ENCODE peak calls at places on chromosomes 5 and 9, in nine cellular contexts. One of them, this sample, is unnamed.

GRCh38 chr5:123367739-123368138 is 55.5 kb downstream of the CEP120 start:
- DNase-seq in lower lobe of right lung: no peak
- DNase-seq in PC-9: no peak
- DNase-seq in aorta: no peak
- DNase-seq in CD8-positive, alpha-beta T cell: no peak
- DNase-seq in kidney: no peak
- DNase-seq in heart right ventricle: no peak
- DNase-seq in ovary: no peak
- DNase-seq in Panc1: no peak
- DNase-seq in this sample: no peak

GRCh38 chr5:77844408-77845272 is 68.5 kb upstream of the TBCA start:
- DNase-seq in ovary: no peak
- DNase-seq in aorta: no peak
- DNase-seq in PC-9: no peak
- DNase-seq in Panc1: no peak
- DNase-seq in CD8-positive, alpha-beta T cell: no peak
- DNase-seq in heart right ventricle: no peak
- DNase-seq in kidney: peak
- DNase-seq in lower lobe of right lung: no peak
- DNase-seq in this sample: no peak

GRCh38 chr5:57072218-57072892 is 101.5 kb upstream of the GPBP1 start:
- DNase-seq in ovary: no peak
- DNase-seq in CD8-positive, alpha-beta T cell: no peak
- DNase-seq in lower lobe of right lung: no peak
- DNase-seq in aorta: no peak
- DNase-seq in kidney: no peak
- DNase-seq in heart right ventricle: no peak
- DNase-seq in Panc1: no peak
- DNase-seq in PC-9: no peak
- DNase-seq in this sample: peak

GRCh38 chr5:10656176-10656830 is 92.4 kb downstream of the ANKRD33B start:
- DNase-seq in ovary: no peak
- DNase-seq in kidney: no peak
- DNase-seq in aorta: no peak
- DNase-seq in Panc1: no peak
- DNase-seq in lower lobe of right lung: no peak
- DNase-seq in PC-9: no peak
- DNase-seq in CD8-positive, alpha-beta T cell: no peak
- DNase-seq in heart right ventricle: no peak
- DNase-seq in this sample: no peak

GRCh38 chr5:82924241-82924989 is 152.8 kb downstream of the TMEM167A start:
- DNase-seq in aorta: no peak
- DNase-seq in ovary: no peak
- DNase-seq in lower lobe of right lung: no peak
- DNase-seq in kidney: no peak
- DNase-seq in CD8-positive, alpha-beta T cell: no peak
- DNase-seq in PC-9: no peak
- DNase-seq in Panc1: no peak
- DNase-seq in heart right ventricle: no peak
- DNase-seq in this sample: no peak

GRCh38 chr5:11792621-11793020 is 111.6 kb downstream of the CTNND2 start:
- DNase-seq in heart right ventricle: no peak
- DNase-seq in PC-9: no peak
- DNase-seq in kidney: no peak
- DNase-seq in Panc1: no peak
- DNase-seq in CD8-positive, alpha-beta T cell: no peak
- DNase-seq in ovary: no peak
- DNase-seq in aorta: no peak
- DNase-seq in lower lobe of right lung: no peak
- DNase-seq in this sample: no peak

GRCh38 chr9:73093740-73094379 is 57.8 kb upstream of the ANXA1 start:
- DNase-seq in PC-9: no peak
- DNase-seq in heart right ventricle: no peak
- DNase-seq in kidney: no peak
- DNase-seq in ovary: no peak
- DNase-seq in aorta: no peak
- DNase-seq in CD8-positive, alpha-beta T cell: no peak
- DNase-seq in Panc1: no peak
- DNase-seq in lower lobe of right lung: no peak
- DNase-seq in this sample: no peak

GRCh38 chr5:175652741-175653663 is 4.9 kb upstream of the HRH2 start:
- DNase-seq in heart right ventricle: no peak
- DNase-seq in kidney: no peak
- DNase-seq in ovary: no peak
- DNase-seq in CD8-positive, alpha-beta T cell: peak
- DNase-seq in PC-9: no peak
- DNase-seq in aorta: no peak
- DNase-seq in Panc1: no peak
- DNase-seq in lower lobe of right lung: no peak
- DNase-seq in this sample: no peak

GRCh38 chr9:93810028-93810971 is 144.9 kb downstream of the BARX1 start:
- DNase-seq in aorta: no peak
- DNase-seq in Panc1: no peak
- DNase-seq in kidney: no peak
- DNase-seq in lower lobe of right lung: no peak
- DNase-seq in heart right ventricle: no peak
- DNase-seq in CD8-positive, alpha-beta T cell: no peak
- DNase-seq in PC-9: no peak
- DNase-seq in ovary: no peak
- DNase-seq in this sample: no peak

GRCh38 chr5:150783422-150783928 is 4.9 kb downstream of the SMIM3 start:
- DNase-seq in heart right ventricle: peak
- DNase-seq in kidney: peak
- DNase-seq in PC-9: peak
- DNase-seq in aorta: peak
- DNase-seq in lower lobe of right lung: no peak
- DNase-seq in ovary: peak
- DNase-seq in Panc1: no peak
- DNase-seq in CD8-positive, alpha-beta T cell: peak
- DNase-seq in this sample: no peak

GRCh38 chr5:37663538-37663937 is 176.3 kb downstream of the GDNF start:
- DNase-seq in CD8-positive, alpha-beta T cell: no peak
- DNase-seq in kidney: no peak
- DNase-seq in ovary: no peak
- DNase-seq in heart right ventricle: no peak
- DNase-seq in aorta: no peak
- DNase-seq in lower lobe of right lung: no peak
- DNase-seq in PC-9: no peak
- DNase-seq in Panc1: no peak
- DNase-seq in this sample: no peak

GRCh38 chr9:84701801-84702200 is 32.3 kb downstream of the NTRK2 start:
- DNase-seq in ovary: no peak
- DNase-seq in heart right ventricle: no peak
- DNase-seq in kidney: no peak
- DNase-seq in CD8-positive, alpha-beta T cell: no peak
- DNase-seq in PC-9: no peak
- DNase-seq in aorta: no peak
- DNase-seq in Panc1: no peak
- DNase-seq in lower lobe of right lung: no peak
- DNase-seq in this sample: no peak

GRCh38 chr9:75850459-75851200 is 39.8 kb upstream of the PCSK5 start:
- DNase-seq in lower lobe of right lung: no peak
- DNase-seq in heart right ventricle: no peak
- DNase-seq in ovary: no peak
- DNase-seq in aorta: no peak
- DNase-seq in PC-9: no peak
- DNase-seq in kidney: no peak
- DNase-seq in Panc1: no peak
- DNase-seq in CD8-positive, alpha-beta T cell: no peak
- DNase-seq in this sample: no peak

GRCh38 chr5:135538261-135538660 is 2.5 kb upstream of the NEUROG1 start:
- DNase-seq in lower lobe of right lung: no peak
- DNase-seq in kidney: no peak
- DNase-seq in Panc1: no peak
- DNase-seq in PC-9: no peak
- DNase-seq in aorta: no peak
- DNase-seq in ovary: no peak
- DNase-seq in heart right ventricle: no peak
- DNase-seq in CD8-positive, alpha-beta T cell: no peak
- DNase-seq in this sample: no peak

GRCh38 chr5:77893225-77893860 is 117.2 kb upstream of the TBCA start:
- DNase-seq in aorta: peak
- DNase-seq in ovary: no peak
- DNase-seq in CD8-positive, alpha-beta T cell: no peak
- DNase-seq in heart right ventricle: no peak
- DNase-seq in Panc1: peak
- DNase-seq in lower lobe of right lung: no peak
- DNase-seq in PC-9: peak
- DNase-seq in kidney: no peak
- DNase-seq in this sample: no peak

GRCh38 chr5:101370240-101370639 is 467.2 kb upstream of the ST8SIA4 start:
- DNase-seq in lower lobe of right lung: no peak
- DNase-seq in heart right ventricle: no peak
- DNase-seq in Panc1: no peak
- DNase-seq in PC-9: no peak
- DNase-seq in CD8-positive, alpha-beta T cell: no peak
- DNase-seq in aorta: no peak
- DNase-seq in ovary: no peak
- DNase-seq in kidney: no peak
- DNase-seq in this sample: no peak

DNA sequence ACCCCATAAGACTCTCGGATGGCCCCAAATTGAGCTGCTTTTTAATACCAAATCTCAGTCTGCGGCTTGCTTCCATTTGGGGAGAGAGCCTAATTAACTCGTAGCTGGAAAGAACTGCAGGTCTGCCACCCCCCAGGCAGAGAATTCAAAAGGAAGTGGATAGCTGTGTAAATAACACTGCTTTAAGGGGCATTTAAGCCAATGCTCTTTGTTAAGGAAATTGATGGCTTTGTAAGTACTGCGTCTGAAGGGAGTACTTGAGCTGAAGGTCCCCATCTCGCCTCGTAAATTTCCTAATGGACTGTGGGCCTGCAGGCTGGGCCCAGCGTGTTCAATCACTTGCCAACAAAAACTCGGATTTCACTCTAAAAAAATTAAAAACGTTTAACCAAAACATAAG is 132.7 kb downstream of the PAPPA start:
- DNase-seq in aorta: no peak
- DNase-seq in heart right ventricle: no peak
- DNase-seq in kidney: no peak
- DNase-seq in lower lobe of right lung: no peak
- DNase-seq in CD8-positive, alpha-beta T cell: no peak
- DNase-seq in Panc1: no peak
- DNase-seq in PC-9: no peak
- DNase-seq in ovary: no peak
- DNase-seq in this sample: peak
- H3K27ac ChIP-seq in aorta: no peak
- H3K27ac ChIP-seq in heart right ventricle: no peak
- H3K27ac ChIP-seq in kidney: no peak
- H3K27ac ChIP-seq in lower lobe of right lung: no peak
- H3K27ac ChIP-seq in CD8-positive, alpha-beta T cell: no peak
- H3K27ac ChIP-seq in Panc1: no peak
- H3K27ac ChIP-seq in PC-9: no peak
- H3K27ac ChIP-seq in ovary: no peak
- H3K27ac ChIP-seq in this sample: no peak

GRCh38 chr5:159155960-159156359 is 53.4 kb downstream of the RNF145 start:
- DNase-seq in heart right ventricle: no peak
- DNase-seq in PC-9: no peak
- DNase-seq in kidney: no peak
- DNase-seq in ovary: no peak
- DNase-seq in lower lobe of right lung: no peak
- DNase-seq in aorta: no peak
- DNase-seq in Panc1: no peak
- DNase-seq in CD8-positive, alpha-beta T cell: no peak
- DNase-seq in this sample: no peak
- H3K27ac ChIP-seq in heart right ventricle: no peak
- H3K27ac ChIP-seq in PC-9: no peak
- H3K27ac ChIP-seq in kidney: no peak
- H3K27ac ChIP-seq in ovary: no peak
- H3K27ac ChIP-seq in lower lobe of right lung: no peak
- H3K27ac ChIP-seq in aorta: no peak
- H3K27ac ChIP-seq in Panc1: no peak
- H3K27ac ChIP-seq in CD8-positive, alpha-beta T cell: no peak
- H3K27ac ChIP-seq in this sample: no peak

GRCh38 chr9:70165006-70165602 is 93.7 kb upstream of the SMC5 start:
- DNase-seq in heart right ventricle: no peak
- DNase-seq in ovary: no peak
- DNase-seq in kidney: no peak
- DNase-seq in lower lobe of right lung: no peak
- DNase-seq in Panc1: no peak
- DNase-seq in PC-9: no peak
- DNase-seq in CD8-positive, alpha-beta T cell: no peak
- DNase-seq in aorta: no peak
- DNase-seq in this sample: no peak

GRCh38 chr9:70160672-70161413 is 97.9 kb upstream of the SMC5 start:
- DNase-seq in lower lobe of right lung: no peak
- DNase-seq in kidney: no peak
- DNase-seq in ovary: no peak
- DNase-seq in Panc1: no peak
- DNase-seq in heart right ventricle: no peak
- DNase-seq in aorta: no peak
- DNase-seq in CD8-positive, alpha-beta T cell: no peak
- DNase-seq in PC-9: no peak
- DNase-seq in this sample: no peak

GRCh38 chr9:70156729-70157128 is 102.0 kb upstream of the SMC5 start:
- DNase-seq in ovary: no peak
- DNase-seq in CD8-positive, alpha-beta T cell: no peak
- DNase-seq in PC-9: no peak
- DNase-seq in kidney: no peak
- DNase-seq in lower lobe of right lung: no peak
- DNase-seq in Panc1: no peak
- DNase-seq in aorta: no peak
- DNase-seq in heart right ventricle: no peak
- DNase-seq in this sample: no peak

GRCh38 chr9:70161414-70161732 is 97.4 kb upstream of the SMC5 start:
- DNase-seq in ovary: no peak
- DNase-seq in PC-9: no peak
- DNase-seq in aorta: no peak
- DNase-seq in CD8-positive, alpha-beta T cell: no peak
- DNase-seq in Panc1: no peak
- DNase-seq in heart right ventricle: no peak
- DNase-seq in kidney: no peak
- DNase-seq in lower lobe of right lung: no peak
- DNase-seq in this sample: no peak

DNA sequence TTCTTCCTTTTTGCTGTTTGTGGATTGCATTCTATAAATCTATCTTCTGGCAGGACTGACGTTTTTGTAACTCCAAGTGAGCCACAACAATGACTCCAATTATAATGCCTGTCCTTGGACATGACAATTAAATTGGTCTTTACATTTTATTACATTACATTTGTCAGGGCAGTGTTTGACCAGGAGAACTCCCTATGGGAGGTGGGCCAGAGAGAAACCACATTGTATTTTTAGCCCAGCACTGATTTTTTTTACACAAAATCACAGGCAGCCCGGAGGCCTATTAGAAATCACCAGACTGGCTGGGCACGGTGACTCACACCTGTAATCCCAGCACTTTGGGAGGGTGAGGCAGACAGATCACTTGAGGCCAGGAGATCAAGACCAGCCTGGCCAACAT is 99.1 kb upstream of the SMC5 start:
- DNase-seq in CD8-positive, alpha-beta T cell: no peak
- DNase-seq in ovary: no peak
- DNase-seq in lower lobe of right lung: no peak
- DNase-seq in PC-9: no peak
- DNase-seq in aorta: no peak
- DNase-seq in heart right ventricle: no peak
- DNase-seq in Panc1: no peak
- DNase-seq in kidney: no peak
- DNase-seq in this sample: no peak
- H3K27ac ChIP-seq in CD8-positive, alpha-beta T cell: no peak
- H3K27ac ChIP-seq in ovary: no peak
- H3K27ac ChIP-seq in lower lobe of right lung: no peak
- H3K27ac ChIP-seq in PC-9: no peak
- H3K27ac ChIP-seq in aorta: peak
- H3K27ac ChIP-seq in heart right ventricle: no peak
- H3K27ac ChIP-seq in Panc1: no peak
- H3K27ac ChIP-seq in kidney: no peak
- H3K27ac ChIP-seq in this sample: no peak

GRCh38 chr9:22157831-22158230 is 148.7 kb upstream of the CDKN2B start:
- DNase-seq in aorta: no peak
- DNase-seq in CD8-positive, alpha-beta T cell: no peak
- DNase-seq in ovary: no peak
- DNase-seq in heart right ventricle: no peak
- DNase-seq in Panc1: no peak
- DNase-seq in PC-9: no peak
- DNase-seq in kidney: no peak
- DNase-seq in lower lobe of right lung: no peak
- DNase-seq in this sample: no peak
- H3K27ac ChIP-seq in aorta: no peak
- H3K27ac ChIP-seq in CD8-positive, alpha-beta T cell: no peak
- H3K27ac ChIP-seq in ovary: no peak
- H3K27ac ChIP-seq in heart right ventricle: no peak
- H3K27ac ChIP-seq in Panc1: no peak
- H3K27ac ChIP-seq in PC-9: peak
- H3K27ac ChIP-seq in kidney: no peak
- H3K27ac ChIP-seq in lower lobe of right lung: no peak
- H3K27ac ChIP-seq in this sample: no peak

This sample was measured in iPS DF 6.9.